ENCODE peak calls at places on chromosomes 3 and 15, in four cellular contexts. One of them, this sample, is unnamed.

GRCh38 chr3:24829011-24829581 is 334.4 kb upstream of the THRB start:
- DNase-seq in upper lobe of left lung: peak; percentile 92
- DNase-seq in endothelial cell of umbilical vein: peak; percentile 14
- DNase-seq in ovary: no peak
- DNase-seq in this sample: no peak

GRCh38 chr3:77605865-77606264 is 566.0 kb downstream of the ROBO2 start:
- DNase-seq in upper lobe of left lung: no peak
- DNase-seq in endothelial cell of umbilical vein: no peak
- DNase-seq in ovary: no peak
- DNase-seq in this sample: no peak

GRCh38 chr15:85542895-85543331 is 162.5 kb downstream of the AKAP13 start:
- DNase-seq in upper lobe of left lung: no peak
- DNase-seq in endothelial cell of umbilical vein: peak; percentile 49
- DNase-seq in ovary: no peak
- DNase-seq in this sample: no peak

GRCh38 chr3:79018671-79019136 is 749.1 kb downstream of the ROBO1 start:
- DNase-seq in upper lobe of left lung: peak; percentile 91
- DNase-seq in endothelial cell of umbilical vein: peak; percentile 54
- DNase-seq in ovary: peak; percentile 61
- DNase-seq in this sample: peak; percentile 61

GRCh38 chr3:58350627-58351013 is 17.9 kb downstream of the PXK start:
- DNase-seq in upper lobe of left lung: no peak
- DNase-seq in endothelial cell of umbilical vein: no peak
- DNase-seq in ovary: no peak
- DNase-seq in this sample: peak; percentile 11

GRCh38 chr3:14517601-14518431 is 22.3 kb downstream of the GRIP2 start:
- DNase-seq in upper lobe of left lung: no peak
- DNase-seq in endothelial cell of umbilical vein: no peak
- DNase-seq in ovary: peak; percentile 9
- DNase-seq in this sample: no peak

GRCh38 chr15:85559530-85559929 is 179.1 kb downstream of the AKAP13 start:
- DNase-seq in upper lobe of left lung: no peak
- DNase-seq in endothelial cell of umbilical vein: no peak
- DNase-seq in ovary: no peak
- DNase-seq in this sample: no peak

GRCh38 chr15:99592135-99592845 is 26.5 kb downstream of the MEF2A start:
- DNase-seq in upper lobe of left lung: no peak
- DNase-seq in endothelial cell of umbilical vein: peak; percentile 50
- DNase-seq in ovary: no peak
- DNase-seq in this sample: no peak

GRCh38 chr15:39595621-39596221 is 14.8 kb downstream of the THBS1 start:
- DNase-seq in upper lobe of left lung: no peak
- DNase-seq in endothelial cell of umbilical vein: peak; percentile 88
- DNase-seq in ovary: no peak
- DNase-seq in this sample: no peak

GRCh38 chr15:40325700-40326099 is 2.2 kb downstream of the INAFM2 start:
- DNase-seq in upper lobe of left lung: no peak
- DNase-seq in endothelial cell of umbilical vein: no peak
- DNase-seq in ovary: no peak
- DNase-seq in this sample: no peak

GRCh38 chr3:33388374-33389100 is 51.7 kb downstream of the UBP1 start:
- DNase-seq in upper lobe of left lung: no peak
- DNase-seq in endothelial cell of umbilical vein: peak; percentile 77
- DNase-seq in ovary: no peak
- DNase-seq in this sample: no peak

GRCh38 chr3:72004749-72005292 is 219.9 kb upstream of the PROK2 start:
- DNase-seq in upper lobe of left lung: no peak
- DNase-seq in endothelial cell of umbilical vein: no peak
- DNase-seq in ovary: no peak
- DNase-seq in this sample: peak; percentile 77

GRCh38 chr3:69819283-69819682 is 80.0 kb downstream of the MITF start:
- DNase-seq in upper lobe of left lung: no peak
- DNase-seq in endothelial cell of umbilical vein: no peak
- DNase-seq in ovary: peak; percentile 19
- DNase-seq in this sample: no peak

GRCh38 chr3:46208167-46208704 is at the start of gene CCR1:
- DNase-seq in upper lobe of left lung: no peak
- DNase-seq in endothelial cell of umbilical vein: no peak
- DNase-seq in ovary: no peak
- DNase-seq in this sample: peak; percentile 10

GRCh38 chr15:101031203-101031602 is 112.0 kb downstream of the LRRK1 start:
- DNase-seq in upper lobe of left lung: no peak
- DNase-seq in endothelial cell of umbilical vein: peak; percentile 73
- DNase-seq in ovary: peak; percentile 10
- DNase-seq in this sample: no peak

GRCh38 chr3:187150599-187150998 is 11.3 kb upstream of the RPL39L start:
- DNase-seq in upper lobe of left lung: no peak
- DNase-seq in endothelial cell of umbilical vein: peak; percentile 16
- DNase-seq in ovary: no peak
- DNase-seq in this sample: peak; percentile 56

GRCh38 chr3:109563149-109563548 is 225.8 kb upstream of the DPPA4 start:
- DNase-seq in upper lobe of left lung: no peak
- DNase-seq in endothelial cell of umbilical vein: no peak
- DNase-seq in ovary: no peak
- DNase-seq in this sample: no peak

GRCh38 chr3:54954019-54954418 is 26.2 kb upstream of the LRTM1 start:
- DNase-seq in upper lobe of left lung: no peak
- DNase-seq in endothelial cell of umbilical vein: no peak
- DNase-seq in ovary: no peak
- DNase-seq in this sample: no peak

GRCh38 chr3:3127432-3128010 is 781 bp downstream of the TRNT1 start:
- DNase-seq in upper lobe of left lung: no peak
- DNase-seq in endothelial cell of umbilical vein: no peak
- DNase-seq in ovary: no peak
- DNase-seq in this sample: peak; percentile 48

GRCh38 chr3:85148056-85148455 is 189.3 kb downstream of the CADM2 start:
- DNase-seq in upper lobe of left lung: no peak
- DNase-seq in endothelial cell of umbilical vein: no peak
- DNase-seq in ovary: no peak
- DNase-seq in this sample: no peak

GRCh38 chr3:142976621-142977398 is 13.3 kb upstream of the PAQR9 start:
- DNase-seq in upper lobe of left lung: peak; percentile 38
- DNase-seq in endothelial cell of umbilical vein: peak; percentile 92
- DNase-seq in ovary: peak; percentile 78
- DNase-seq in this sample: peak; percentile 99

GRCh38 chr15:43270113-43270665 is 3.5 kb upstream of the TGM5 start:
- DNase-seq in upper lobe of left lung: no peak
- DNase-seq in endothelial cell of umbilical vein: no peak
- DNase-seq in ovary: no peak
- DNase-seq in this sample: no peak

GRCh38 chr3:56683122-56683817 is at the start of gene TASOR:
- DNase-seq in upper lobe of left lung: peak; percentile 98
- DNase-seq in endothelial cell of umbilical vein: peak; percentile 75
- DNase-seq in ovary: peak; percentile 81
- DNase-seq in this sample: peak; percentile 94

GRCh38 chr3:1609416-1609815 is 489.2 kb upstream of the CNTN4 start:
- DNase-seq in upper lobe of left lung: no peak
- DNase-seq in endothelial cell of umbilical vein: no peak
- DNase-seq in ovary: no peak
- DNase-seq in this sample: no peak

GRCh38 chr15:72231847-72232461 is 964 bp upstream of the PKM start:
- DNase-seq in upper lobe of left lung: no peak
- DNase-seq in endothelial cell of umbilical vein: peak; percentile 78
- DNase-seq in ovary: no peak
- DNase-seq in this sample: peak; percentile 87

GRCh38 chr3:89268059-89268458 is 160.6 kb downstream of the EPHA3 start:
- DNase-seq in upper lobe of left lung: no peak
- DNase-seq in endothelial cell of umbilical vein: no peak
- DNase-seq in ovary: no peak
- DNase-seq in this sample: no peak

GRCh38 chr3:193594946-193595689 is 2.1 kb downstream of the OPA1 start:
- DNase-seq in upper lobe of left lung: no peak
- DNase-seq in endothelial cell of umbilical vein: no peak
- DNase-seq in ovary: no peak
- DNase-seq in this sample: no peak

GRCh38 chr15:23081271-23081670 is 41.9 kb upstream of the TUBGCP5 start:
- DNase-seq in upper lobe of left lung: no peak
- DNase-seq in endothelial cell of umbilical vein: no peak
- DNase-seq in ovary: no peak
- DNase-seq in this sample: no peak

GRCh38 chr3:8338424-8338823 is 163.2 kb upstream of the LMCD1 start:
- DNase-seq in upper lobe of left lung: no peak
- DNase-seq in endothelial cell of umbilical vein: no peak
- DNase-seq in ovary: no peak
- DNase-seq in this sample: no peak

GRCh38 chr3:21220944-21221343 is 530.1 kb downstream of the ZNF385D start:
- DNase-seq in upper lobe of left lung: no peak
- DNase-seq in endothelial cell of umbilical vein: no peak
- DNase-seq in ovary: no peak
- DNase-seq in this sample: no peak

GRCh38 chr3:66472313-66473134 is 28.3 kb downstream of the LRIG1 start:
- DNase-seq in upper lobe of left lung: no peak
- DNase-seq in endothelial cell of umbilical vein: peak; percentile 94
- DNase-seq in ovary: no peak
- DNase-seq in this sample: no peak

DNA sequence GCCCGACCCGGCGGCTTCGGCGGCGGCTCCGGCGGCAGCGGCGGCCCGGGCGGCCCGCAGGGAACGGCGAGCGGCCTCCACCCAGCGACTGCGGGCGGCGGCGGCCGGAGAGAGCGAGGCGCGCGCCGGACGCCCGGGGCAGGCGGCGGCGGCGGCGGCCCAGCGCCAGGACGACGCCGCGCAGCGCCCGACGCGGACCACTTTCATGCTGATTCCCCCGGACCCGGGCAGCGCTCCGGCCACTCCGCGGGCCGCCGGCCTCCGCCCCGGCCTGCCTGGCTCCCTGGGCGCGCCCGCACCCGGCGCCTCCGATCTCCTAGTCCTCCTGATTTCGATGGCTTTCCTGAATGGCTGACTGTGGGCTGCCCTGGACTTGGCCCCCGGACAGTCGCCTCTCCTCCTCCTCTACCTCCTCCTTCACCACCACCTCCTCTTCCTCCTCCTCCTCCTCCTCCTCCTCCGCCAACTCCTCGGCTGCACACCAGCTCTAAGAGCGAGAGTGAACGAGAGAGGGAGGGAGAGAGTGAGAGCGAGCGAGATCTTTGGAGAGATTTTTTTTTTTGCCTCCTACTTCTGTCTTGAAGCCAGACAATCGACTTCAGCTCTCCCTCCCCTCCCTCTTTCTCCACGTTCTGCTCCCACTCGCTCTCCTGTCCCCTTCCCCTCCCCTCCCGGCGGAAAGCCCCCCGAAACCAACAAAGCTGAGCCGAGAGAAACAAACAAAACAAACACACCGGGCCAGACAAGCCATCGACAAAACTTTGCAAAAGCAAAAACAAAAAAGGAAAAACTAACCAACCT is 841 bp downstream of the NR2F2 start:
- DNase-seq in upper lobe of left lung: peak; percentile 90
- DNase-seq in endothelial cell of umbilical vein: peak; percentile 40
- DNase-seq in ovary: peak; percentile 42
- DNase-seq in this sample: no peak
- TF ChIP-seq POLR2A in upper lobe of left lung: no peak
- TF ChIP-seq POLR2A in endothelial cell of umbilical vein: no peak
- TF ChIP-seq POLR2A in ovary: no peak
- TF ChIP-seq POLR2A in this sample: no peak

GRCh38 chr3:141401584-141402475 is 33.5 kb downstream of the ZBTB38 start:
- DNase-seq in upper lobe of left lung: peak; percentile 94
- DNase-seq in endothelial cell of umbilical vein: no peak
- DNase-seq in ovary: peak; percentile 56
- DNase-seq in this sample: peak; percentile 65
- TF ChIP-seq POLR2A in upper lobe of left lung: no peak
- TF ChIP-seq POLR2A in endothelial cell of umbilical vein: no peak
- TF ChIP-seq POLR2A in ovary: no peak
- TF ChIP-seq POLR2A in this sample: peak; percentile 62

DNA sequence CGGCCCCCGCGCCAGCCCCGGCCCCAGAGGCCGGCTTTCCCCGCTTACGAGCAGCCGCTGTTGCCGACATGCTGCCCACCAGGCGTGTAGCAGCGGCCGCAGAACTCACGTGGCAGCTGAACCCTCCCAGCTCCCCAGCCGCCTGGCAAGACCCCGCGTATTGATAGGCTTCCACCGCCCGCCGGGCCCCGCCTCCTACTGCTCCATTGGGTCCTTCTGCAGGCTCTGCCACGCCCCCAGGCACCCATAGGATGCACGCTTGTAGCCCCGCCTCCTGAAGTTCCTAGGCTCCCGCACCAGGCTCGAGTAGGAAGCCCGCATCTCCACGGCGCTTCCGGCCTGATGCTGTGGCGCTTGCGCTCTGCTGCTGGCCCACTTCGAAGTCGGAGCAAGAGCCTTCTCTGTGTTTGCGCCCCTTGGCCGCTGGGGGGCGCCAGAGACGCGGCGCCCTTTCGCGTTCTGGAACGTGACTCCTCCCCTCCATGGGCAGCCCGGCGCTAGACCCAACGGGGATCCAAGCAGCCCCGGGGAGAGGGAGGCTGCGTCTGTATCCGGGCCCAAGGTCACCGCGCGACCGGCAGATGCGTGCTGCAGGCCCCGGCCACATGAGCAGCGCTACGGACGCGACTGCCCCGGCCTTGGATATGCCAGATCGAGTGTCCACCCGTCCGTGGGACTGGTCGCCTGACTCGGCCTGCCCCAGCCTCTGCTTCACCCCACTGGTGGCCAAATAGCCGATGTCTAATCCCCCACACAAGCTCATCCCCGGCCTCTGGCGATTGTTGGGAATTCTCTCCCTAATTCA is at the start of the genes PARP3 and RRP9:
- DNase-seq in upper lobe of left lung: peak; percentile 99
- DNase-seq in endothelial cell of umbilical vein: peak; percentile 100
- DNase-seq in ovary: peak; percentile 100
- DNase-seq in this sample: peak; percentile 100
- TF ChIP-seq POLR2A in upper lobe of left lung: peak; percentile 37
- TF ChIP-seq POLR2A in endothelial cell of umbilical vein: peak; percentile 73
- TF ChIP-seq POLR2A in ovary: peak; percentile 33
- TF ChIP-seq POLR2A in this sample: peak; percentile 77

DNA sequence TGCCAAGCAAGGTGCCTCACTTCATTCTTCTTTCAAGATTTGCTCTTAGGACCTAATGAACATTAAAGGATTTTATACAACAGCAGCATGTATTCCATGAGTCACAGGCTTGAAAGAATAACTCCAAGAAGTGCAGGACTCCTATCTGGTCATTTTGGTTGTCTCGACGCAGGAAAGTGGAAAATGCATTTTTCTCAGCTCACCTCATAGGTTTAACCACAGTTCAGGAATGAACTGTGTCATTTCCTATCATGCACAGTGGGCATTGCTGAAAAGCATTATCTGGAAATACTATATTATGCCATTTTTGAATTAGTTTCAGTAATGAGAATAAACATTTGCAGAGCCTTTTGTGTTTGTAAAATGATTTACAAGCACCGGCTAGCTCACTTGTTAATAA is 98.7 kb upstream of the BFSP2 start:
- DNase-seq in upper lobe of left lung: no peak
- DNase-seq in endothelial cell of umbilical vein: peak; percentile 76
- DNase-seq in ovary: no peak
- DNase-seq in this sample: no peak
- TF ChIP-seq POLR2A in upper lobe of left lung: no peak
- TF ChIP-seq POLR2A in endothelial cell of umbilical vein: no peak
- TF ChIP-seq POLR2A in ovary: no peak
- TF ChIP-seq POLR2A in this sample: no peak

This sample was measured in erythroblast.